ENCODE peak calls at places on chromosomes 6 and 20, in six cellular contexts. Y, P, D, V, X and H are unnamed samples. For H3K4me1, the result is how much of the 10 kb centered on the place peaks cover.

GRCh38 chr6:42710316-42710715 is 12.1 kb downstream of the PRPH2 start:
- DNase-seq in P (peak), V (no peak), X (peak), D (no peak), Y (peak), H (no peak)

GRCh38 chr6:116680880-116681672 is at the start of gene KPNA5:
- DNase-seq in D (peak), V (peak), X (peak), Y (peak), P (peak), H (peak)

GRCh38 chr20:4681971-4682370 is 39.7 kb upstream of the PRND start:
- DNase-seq in Y (peak), D (no peak), X (peak), V (no peak), P (no peak), H (no peak)

GRCh38 chr6:79813854-79814477 is 133.4 kb downstream of the ELOVL4 start:
- DNase-seq in V (peak), P (peak), Y (peak), D (peak), X (peak), H (peak)

GRCh38 chr6:142885182-142885867 is 59.7 kb downstream of the HIVEP2 start:
- DNase-seq in P (peak), X (peak), Y (peak), D (peak), V (peak), H (peak)

GRCh38 chr6:167685654-167686053 is 141.1 kb upstream of the AFDN start:
- DNase-seq in D (no peak), P (no peak), Y (no peak), X (no peak), V (no peak), H (no peak)

GRCh38 chr6:39166918-39167301 is 51.9 kb upstream of the SAYSD1 start:
- DNase-seq in D (no peak), V (peak), P (no peak), X (no peak), Y (no peak), H (no peak)

GRCh38 chr6:108518714-108519576 is 41.8 kb upstream of the FOXO3 start:
- DNase-seq in Y (peak), D (no peak), X (no peak), V (peak), P (peak), H (no peak)

GRCh38 chr6:140271759-140272377 is 897.4 kb upstream of the CITED2 start:
- DNase-seq in Y (no peak), X (no peak), D (no peak), V (no peak), P (no peak), H (peak)

GRCh38 chr20:49819702-49820101 is 7.1 kb downstream of the SLC9A8 start:
- DNase-seq in D (no peak), X (no peak), P (no peak), Y (no peak), V (no peak), H (no peak)

GRCh38 chr20:25546048-25546447 is 39.3 kb downstream of the NINL start:
- DNase-seq in D (no peak), V (no peak), X (no peak), Y (no peak), P (no peak), H (no peak)

GRCh38 chr6:128161263-128161662 is 260.4 kb upstream of the THEMIS start:
- DNase-seq in P (no peak), D (no peak), X (no peak), Y (no peak), V (no peak), H (no peak)

GRCh38 chr6:33586108-33586640 is 6.1 kb upstream of the BAK1 start:
- DNase-seq in Y (no peak), V (no peak), P (no peak), X (no peak), D (no peak), H (no peak)

GRCh38 chr6:82068721-82069120 is 178.8 kb downstream of the IBTK start:
- DNase-seq in P (no peak), X (no peak), V (no peak), Y (no peak), D (no peak), H (no peak)

GRCh38 chr20:4949833-4950178 is 51.5 kb downstream of the SLC23A2 start:
- DNase-seq in X (peak), V (no peak), P (peak), Y (peak), D (no peak), H (peak)

GRCh38 chr6:150654671-150655070 is 55.0 kb downstream of the PLEKHG1 start:
- DNase-seq in D (no peak), Y (no peak), V (no peak), X (no peak), P (no peak), H (no peak)

GRCh38 chr20:7113577-7114466 is 346.3 kb downstream of the BMP2 start:
- DNase-seq in X (peak), P (peak), D (no peak), V (peak), Y (peak), H (peak)

GRCh38 chr6:168137024-168137423 is 58.0 kb upstream of the FRMD1 start:
- DNase-seq in D (no peak), Y (no peak), P (no peak), X (no peak), V (no peak), H (no peak)

GRCh38 chr6:6736753-6737654 is 148.5 kb downstream of the LY86 start:
- DNase-seq in V (peak), P (peak), X (peak), Y (no peak), D (no peak), H (no peak)

GRCh38 chr6:39204646-39205244 is 24.5 kb downstream of the KCNK5 start:
- DNase-seq in X (peak), Y (no peak), V (peak), D (no peak), P (peak), H (peak)

DNA sequence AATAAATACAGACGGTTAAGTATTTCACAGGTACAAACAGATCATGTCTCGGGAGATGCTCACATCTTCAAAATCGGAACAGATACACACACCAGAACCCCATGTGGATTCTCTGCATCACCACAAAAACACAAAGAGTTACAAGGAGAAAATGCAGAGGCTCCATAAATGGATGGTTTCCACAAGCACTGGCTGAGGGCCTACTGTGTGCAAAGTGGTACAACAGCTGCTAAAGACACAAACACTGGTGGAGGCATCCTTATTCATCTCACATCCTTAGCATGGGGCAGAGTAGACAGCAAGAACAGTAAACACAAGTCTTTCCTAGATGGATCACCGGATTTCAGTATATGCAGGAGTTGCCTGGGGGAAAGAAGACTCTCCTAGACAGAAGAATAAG is 88.8 kb downstream of the DTNBP1 start:
- DNase-seq in Y (no peak), V (no peak), P (no peak), X (no peak), D (no peak), H (no peak)
- H3K27ac ChIP-seq in Y (no peak), V (no peak), P (no peak), X (no peak), D (no peak), H (peak)

GRCh38 chr6:151808331-151809241 is 1.1 kb downstream of the ESR1 start:
- DNase-seq in V (no peak), Y (no peak), X (no peak), P (peak), D (no peak), H (peak)

GRCh38 chr6:151814614-151815013 is 7.1 kb downstream of the ESR1 start:
- DNase-seq in V (no peak), Y (no peak), X (no peak), P (no peak), D (no peak), H (no peak)

GRCh38 chr6:151813858-151814257 is 6.4 kb downstream of the ESR1 start:
- DNase-seq in V (no peak), P (no peak), X (no peak), D (no peak), Y (no peak), H (no peak)
- H3K4me1 ChIP-seq in V (under half), P (under half), X (under half), D (under half), Y (under half), H (under half)

DNA sequence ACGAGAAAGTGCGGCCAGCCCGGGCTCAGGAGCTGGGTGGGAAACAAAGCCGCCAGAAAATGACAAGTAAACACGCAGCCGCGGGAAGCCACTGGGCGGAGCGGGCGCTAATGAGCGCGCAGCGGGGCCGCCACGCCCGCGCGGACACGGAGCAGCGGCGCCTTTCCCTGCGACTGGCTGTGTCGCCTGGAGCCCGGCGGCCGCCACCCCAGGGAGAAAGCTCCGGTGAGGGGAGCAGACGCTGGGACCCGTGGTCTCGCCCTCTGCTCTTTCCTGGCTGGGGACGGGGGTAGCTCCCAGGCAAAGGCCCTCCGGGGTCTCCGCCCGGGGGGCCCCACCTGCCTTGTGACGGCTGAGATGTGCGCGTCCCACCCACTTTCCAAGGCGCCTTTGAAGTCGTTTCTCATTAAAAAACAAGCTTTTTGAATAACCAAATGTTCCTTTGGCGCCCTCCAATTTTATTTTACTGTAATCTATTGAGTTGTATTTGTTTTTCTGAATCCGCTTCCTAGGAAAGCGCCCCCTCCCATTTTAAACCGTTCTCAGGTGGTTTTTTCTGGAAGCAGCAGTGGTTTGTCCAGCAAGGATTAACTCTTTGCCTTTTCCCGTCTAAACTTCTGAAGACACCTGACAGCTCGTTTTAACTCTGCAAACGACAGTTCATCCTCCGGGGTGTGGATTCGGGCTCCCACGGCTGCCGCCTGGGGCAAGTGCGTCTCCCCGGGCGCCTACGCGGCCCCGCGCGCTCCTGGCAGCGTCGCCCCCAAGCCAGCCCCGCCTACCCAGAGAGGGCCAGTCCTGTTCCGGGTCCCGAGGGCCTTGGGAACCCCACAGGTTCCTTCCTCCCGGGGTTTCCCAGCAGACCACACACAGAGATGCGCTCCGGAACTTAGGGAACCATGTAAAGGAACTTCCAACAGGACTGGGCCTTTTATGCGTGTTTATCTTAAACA is 54.6 kb downstream of the PRR18 start:
- DNase-seq in V (no peak), Y (no peak), D (no peak), P (peak), X (peak), H (peak)
- H3K4me3 ChIP-seq in V (peak), Y (no peak), D (peak), P (peak), X (peak), H (peak)

DNA sequence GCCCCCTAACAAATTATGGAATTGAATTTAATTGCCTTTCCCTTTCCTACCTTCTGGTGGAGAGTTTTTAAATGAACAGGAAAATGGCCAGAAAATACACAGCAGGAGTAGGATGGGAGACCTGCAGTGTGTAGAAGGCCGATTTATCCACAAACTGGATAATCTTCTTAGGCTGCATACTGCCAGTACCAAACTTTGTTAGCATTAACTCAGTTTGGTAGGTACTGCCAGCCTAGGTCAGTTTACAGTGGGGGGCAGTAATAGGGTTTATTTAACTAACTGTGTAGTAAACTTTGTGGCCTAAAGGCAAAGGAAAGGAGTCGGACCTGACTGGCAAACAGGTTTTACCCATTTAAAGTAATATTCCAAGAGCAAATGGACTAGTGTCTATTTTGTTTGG is 4.6 kb downstream of the NCOA3 start:
- DNase-seq in P (peak), D (no peak), V (no peak), Y (no peak), X (no peak), H (no peak)
- H3K27ac ChIP-seq in P (peak), D (no peak), V (no peak), Y (no peak), X (no peak), H (no peak)

GRCh38 chr20:1491281-1491840 is at the start of gene SIRPB2:
- DNase-seq in D (no peak), X (no peak), V (no peak), Y (no peak), P (no peak), H (no peak)
- H3K4me1 ChIP-seq in D (under half), X (under half), V (under half), Y (under half), P (under half), H (under half)

DNA sequence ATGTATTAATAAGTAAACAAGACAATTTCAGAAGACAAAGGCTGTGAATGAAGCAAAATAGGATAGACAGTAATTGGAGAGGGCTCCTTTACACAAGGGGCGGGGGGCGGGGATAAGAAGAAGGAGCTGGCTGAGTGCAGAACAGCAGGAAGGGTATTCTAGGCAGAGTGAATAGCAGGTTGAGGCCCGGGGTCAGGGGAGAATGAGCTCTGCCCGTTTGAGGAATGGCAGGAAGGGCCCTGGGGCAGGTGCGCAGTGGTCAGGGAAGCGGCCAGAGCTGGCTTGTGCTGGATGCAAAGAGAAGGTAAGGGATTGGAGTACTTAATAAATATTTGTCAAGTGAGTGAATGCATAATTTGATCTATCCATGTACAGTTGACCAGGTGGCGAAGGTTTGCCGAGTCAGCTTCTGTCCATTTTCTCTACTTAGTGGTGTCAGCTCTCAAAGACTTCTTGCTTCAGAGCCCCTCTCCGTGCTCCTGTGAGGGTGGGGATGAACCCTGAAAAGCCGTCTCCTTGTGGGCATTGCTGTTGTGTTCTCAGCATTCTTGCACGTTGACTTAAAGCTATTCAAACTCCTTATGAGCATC is 104.9 kb downstream of the EDN3 start:
- DNase-seq in Y (no peak), P (peak), D (no peak), V (no peak), X (no peak), H (no peak)
- H3K4me3 ChIP-seq in Y (no peak), P (no peak), D (no peak), V (no peak), X (no peak), H (no peak)

DNA sequence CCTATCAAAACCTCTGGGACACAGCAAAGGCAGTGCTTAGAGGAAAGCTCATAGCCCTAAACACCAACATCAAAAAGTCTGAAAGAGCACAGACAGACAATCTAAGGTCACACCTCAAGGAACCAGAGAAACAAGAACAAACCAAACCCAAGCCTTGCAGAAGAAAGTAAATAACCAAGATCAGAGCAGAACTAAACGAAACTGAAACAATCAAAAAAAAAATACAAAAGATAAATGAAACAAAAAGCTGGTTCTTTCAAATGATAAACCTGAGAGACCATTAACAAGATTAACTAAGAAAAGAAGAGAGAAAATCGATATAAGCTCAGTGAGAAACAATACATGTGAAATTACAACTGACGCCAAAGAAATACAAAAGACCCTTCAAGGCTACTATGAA is 34.8 kb upstream of the RUNX2 start:
- DNase-seq in P (no peak), V (no peak), D (no peak), X (no peak), Y (no peak), H (no peak)
- H3K27ac ChIP-seq in P (no peak), V (no peak), D (no peak), X (no peak), Y (no peak), H (no peak)

DNA sequence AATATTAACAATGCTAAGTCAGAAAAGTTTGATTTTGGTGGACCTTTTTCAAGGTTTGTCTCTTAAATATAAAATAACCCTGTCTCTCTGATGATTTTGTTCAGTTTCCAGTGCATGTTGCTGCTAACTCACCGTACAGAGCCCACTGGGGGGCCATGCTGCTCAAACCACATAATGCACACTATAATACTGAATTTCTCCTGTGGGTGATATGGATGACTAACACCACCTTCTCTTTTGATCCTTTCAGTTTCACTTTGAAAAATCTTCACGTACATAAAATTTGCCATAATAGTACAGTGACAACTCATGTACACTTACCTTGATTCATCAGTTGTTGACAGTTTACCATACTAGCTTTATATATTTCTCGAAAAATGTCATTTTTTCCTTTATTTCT is 506.6 kb upstream of the MAN1A1 start:
- DNase-seq in D (no peak), Y (no peak), P (no peak), V (peak), X (no peak), H (no peak)
- H3K4me1 ChIP-seq in D (under half), Y (under half), P (under half), V (under half), X (under half), H (under half)

GRCh38 chr20:40683894-40684268 is 5.2 kb downstream of the MAFB start:
- DNase-seq in Y (no peak), D (no peak), P (no peak), V (no peak), X (no peak), H (no peak)

GRCh38 chr20:40681684-40682083 is 7.4 kb downstream of the MAFB start:
- DNase-seq in D (no peak), X (no peak), P (no peak), V (no peak), Y (no peak), H (no peak)

GRCh38 chr20:40683221-40683893 is 5.7 kb downstream of the MAFB start:
- DNase-seq in Y (peak), D (no peak), X (peak), V (peak), P (peak), H (peak)

GRCh38 chr20:40680560-40680959 is 8.5 kb downstream of the MAFB start:
- DNase-seq in V (no peak), D (no peak), X (no peak), Y (no peak), P (no peak), H (no peak)

GRCh38 chr20:40682104-40683045 is 6.7 kb downstream of the MAFB start:
- DNase-seq in X (no peak), D (no peak), V (no peak), Y (no peak), P (peak), H (peak)
- H3K4me3 ChIP-seq in X (peak), D (no peak), V (no peak), Y (no peak), P (peak), H (no peak)